ENCODE peak calls at places on chromosomes 3 and 15, in six cellular contexts. One of them, this sample, is unnamed.

GRCh38 chr15:33716025-33716424 is 252.3 kb upstream of the CHRM5 start:
- DNase-seq in HCT116: no peak
- DNase-seq in AG04450: no peak
- DNase-seq in foreskin fibroblast: no peak
- DNase-seq in cardiac fibroblast: no peak
- DNase-seq in Panc1: no peak
- DNase-seq in this sample: no peak

GRCh38 chr15:32840481-32841245 is 122.9 kb downstream of the GREM1 start:
- DNase-seq in AG04450: no peak
- DNase-seq in cardiac fibroblast: peak
- DNase-seq in HCT116: no peak
- DNase-seq in foreskin fibroblast: no peak
- DNase-seq in Panc1: no peak
- DNase-seq in this sample: no peak

GRCh38 chr15:100973351-100974034 is 54.3 kb downstream of the LRRK1 start:
- DNase-seq in Panc1: no peak
- DNase-seq in AG04450: no peak
- DNase-seq in foreskin fibroblast: no peak
- DNase-seq in HCT116: no peak
- DNase-seq in cardiac fibroblast: no peak
- DNase-seq in this sample: no peak

GRCh38 chr3:102737353-102737752 is 302.5 kb downstream of the ZPLD1 start:
- DNase-seq in cardiac fibroblast: no peak
- DNase-seq in HCT116: no peak
- DNase-seq in foreskin fibroblast: no peak
- DNase-seq in AG04450: no peak
- DNase-seq in Panc1: no peak
- DNase-seq in this sample: no peak

GRCh38 chr3:166697495-166697894 is 682.6 kb downstream of the ZBBX start:
- DNase-seq in cardiac fibroblast: no peak
- DNase-seq in HCT116: no peak
- DNase-seq in foreskin fibroblast: no peak
- DNase-seq in Panc1: no peak
- DNase-seq in AG04450: no peak
- DNase-seq in this sample: no peak

GRCh38 chr3:56928379-56929068 is 126.8 kb upstream of the ARHGEF3 start:
- DNase-seq in foreskin fibroblast: no peak
- DNase-seq in Panc1: no peak
- DNase-seq in AG04450: no peak
- DNase-seq in HCT116: no peak
- DNase-seq in cardiac fibroblast: peak
- DNase-seq in this sample: peak

GRCh38 chr3:122668930-122669730 is 11.5 kb upstream of the PARP14 start:
- DNase-seq in Panc1: no peak
- DNase-seq in cardiac fibroblast: peak
- DNase-seq in AG04450: peak
- DNase-seq in HCT116: peak
- DNase-seq in foreskin fibroblast: peak
- DNase-seq in this sample: no peak

GRCh38 chr3:16364963-16365362 is 100.0 kb downstream of the OXNAD1 start:
- DNase-seq in foreskin fibroblast: no peak
- DNase-seq in HCT116: no peak
- DNase-seq in cardiac fibroblast: no peak
- DNase-seq in Panc1: no peak
- DNase-seq in AG04450: no peak
- DNase-seq in this sample: no peak

GRCh38 chr3:121552379-121552778 is 6.6 kb upstream of the POLQ start:
- DNase-seq in Panc1: no peak
- DNase-seq in AG04450: no peak
- DNase-seq in cardiac fibroblast: no peak
- DNase-seq in foreskin fibroblast: no peak
- DNase-seq in HCT116: no peak
- DNase-seq in this sample: no peak

GRCh38 chr3:73804204-73804603 is 179.5 kb upstream of the PDZRN3 start:
- DNase-seq in HCT116: no peak
- DNase-seq in Panc1: no peak
- DNase-seq in cardiac fibroblast: no peak
- DNase-seq in AG04450: no peak
- DNase-seq in foreskin fibroblast: no peak
- DNase-seq in this sample: no peak

GRCh38 chr3:42194943-42195510 is 71.0 kb downstream of the CCK start:
- DNase-seq in Panc1: no peak
- DNase-seq in AG04450: no peak
- DNase-seq in foreskin fibroblast: no peak
- DNase-seq in HCT116: no peak
- DNase-seq in cardiac fibroblast: no peak
- DNase-seq in this sample: no peak

GRCh38 chr3:163785693-163786092 is 1292.6 kb downstream of the SI start:
- DNase-seq in foreskin fibroblast: no peak
- DNase-seq in AG04450: no peak
- DNase-seq in Panc1: peak
- DNase-seq in HCT116: peak
- DNase-seq in cardiac fibroblast: no peak
- DNase-seq in this sample: no peak

GRCh38 chr3:13098192-13098591 is 25.0 kb upstream of the IQSEC1 start:
- DNase-seq in cardiac fibroblast: no peak
- DNase-seq in AG04450: no peak
- DNase-seq in foreskin fibroblast: no peak
- DNase-seq in Panc1: no peak
- DNase-seq in HCT116: no peak
- DNase-seq in this sample: no peak

GRCh38 chr3:9779721-9780450 is 10.1 kb upstream of the CAMK1 start:
- DNase-seq in cardiac fibroblast: no peak
- DNase-seq in Panc1: no peak
- DNase-seq in AG04450: no peak
- DNase-seq in HCT116: no peak
- DNase-seq in foreskin fibroblast: no peak
- DNase-seq in this sample: no peak

GRCh38 chr15:31438601-31439265 is 112.1 kb downstream of the KLF13 start:
- DNase-seq in Panc1: no peak
- DNase-seq in AG04450: no peak
- DNase-seq in cardiac fibroblast: no peak
- DNase-seq in foreskin fibroblast: no peak
- DNase-seq in HCT116: no peak
- DNase-seq in this sample: no peak

GRCh38 chr3:99128740-99129505 is 227.4 kb upstream of the DCBLD2 start:
- DNase-seq in AG04450: peak
- DNase-seq in cardiac fibroblast: peak
- DNase-seq in foreskin fibroblast: peak
- DNase-seq in Panc1: no peak
- DNase-seq in HCT116: peak
- DNase-seq in this sample: peak

GRCh38 chr3:98772022-98772421 is 8.9 kb downstream of the ST3GAL6 start:
- DNase-seq in Panc1: no peak
- DNase-seq in cardiac fibroblast: no peak
- DNase-seq in HCT116: no peak
- DNase-seq in AG04450: no peak
- DNase-seq in foreskin fibroblast: no peak
- DNase-seq in this sample: no peak

GRCh38 chr3:4656059-4656458 is 162.9 kb downstream of the ITPR1 start:
- DNase-seq in AG04450: peak
- DNase-seq in Panc1: no peak
- DNase-seq in HCT116: peak
- DNase-seq in cardiac fibroblast: peak
- DNase-seq in foreskin fibroblast: peak
- DNase-seq in this sample: peak

GRCh38 chr3:187932530-187932929 is 187.3 kb upstream of the BCL6 start:
- DNase-seq in cardiac fibroblast: no peak
- DNase-seq in AG04450: no peak
- DNase-seq in foreskin fibroblast: no peak
- DNase-seq in Panc1: no peak
- DNase-seq in HCT116: no peak
- DNase-seq in this sample: no peak

GRCh38 chr3:170089862-170090600 is 52.2 kb downstream of the GPR160 start:
- DNase-seq in AG04450: no peak
- DNase-seq in HCT116: no peak
- DNase-seq in cardiac fibroblast: no peak
- DNase-seq in foreskin fibroblast: no peak
- DNase-seq in Panc1: no peak
- DNase-seq in this sample: no peak

GRCh38 chr3:67526246-67526645 is 128.2 kb downstream of the SUCLG2 start:
- DNase-seq in HCT116: no peak
- DNase-seq in cardiac fibroblast: peak
- DNase-seq in Panc1: no peak
- DNase-seq in AG04450: peak
- DNase-seq in foreskin fibroblast: peak
- DNase-seq in this sample: peak

GRCh38 chr15:92930061-92930460 is 29.9 kb downstream of the CHD2 start:
- DNase-seq in foreskin fibroblast: no peak
- DNase-seq in Panc1: no peak
- DNase-seq in cardiac fibroblast: no peak
- DNase-seq in HCT116: no peak
- DNase-seq in AG04450: no peak
- DNase-seq in this sample: no peak

GRCh38 chr15:40633178-40633577 is 39.1 kb downstream of the KNL1 start:
- DNase-seq in Panc1: no peak
- DNase-seq in AG04450: peak
- DNase-seq in HCT116: no peak
- DNase-seq in foreskin fibroblast: peak
- DNase-seq in cardiac fibroblast: peak
- DNase-seq in this sample: no peak

DNA sequence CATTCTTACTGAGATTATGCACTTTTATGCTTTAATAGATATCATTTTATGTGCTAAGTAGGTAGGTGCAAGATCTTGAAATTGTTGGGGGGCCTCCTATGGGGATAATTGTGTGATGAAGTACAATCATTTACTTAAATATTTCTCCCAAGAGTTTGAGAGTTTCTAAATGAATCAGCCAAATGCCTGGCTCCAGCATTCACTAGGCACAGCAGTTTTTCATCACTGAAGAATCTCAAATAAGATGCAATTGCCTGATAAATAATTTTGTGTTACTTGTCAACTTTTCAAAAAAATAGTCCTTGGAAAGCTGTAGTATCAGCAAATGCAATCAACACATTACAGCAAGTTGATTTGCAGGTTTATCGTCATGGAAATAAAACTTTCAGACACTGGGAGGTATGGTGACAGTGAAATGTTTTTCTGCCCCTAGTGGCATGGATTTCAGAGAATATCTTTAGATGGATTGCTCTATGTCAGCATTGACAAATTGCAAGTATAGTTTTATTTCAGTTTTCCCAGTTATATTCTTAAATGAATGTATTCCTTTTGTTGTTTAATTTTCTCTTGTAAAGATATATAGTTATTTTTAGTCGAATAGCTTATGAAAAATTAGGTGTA is 167.1 kb downstream of the NEK11 start:
- DNase-seq in foreskin fibroblast: no peak
- DNase-seq in HCT116: no peak
- DNase-seq in Panc1: no peak
- DNase-seq in AG04450: no peak
- DNase-seq in cardiac fibroblast: peak
- DNase-seq in this sample: no peak
- TF ChIP-seq CTCF in foreskin fibroblast: peak
- TF ChIP-seq CTCF in HCT116: peak
- TF ChIP-seq CTCF in Panc1: peak
- TF ChIP-seq CTCF in AG04450: no peak
- TF ChIP-seq CTCF in cardiac fibroblast: peak
- TF ChIP-seq CTCF in this sample: peak

GRCh38 chr15:90873998-90874605 is 5.7 kb downstream of the FURIN start:
- DNase-seq in HCT116: no peak
- DNase-seq in foreskin fibroblast: no peak
- DNase-seq in AG04450: no peak
- DNase-seq in Panc1: no peak
- DNase-seq in cardiac fibroblast: no peak
- DNase-seq in this sample: no peak

GRCh38 chr15:90871097-90871715 is 2.8 kb downstream of the FURIN start:
- DNase-seq in foreskin fibroblast: no peak
- DNase-seq in Panc1: no peak
- DNase-seq in cardiac fibroblast: peak
- DNase-seq in HCT116: no peak
- DNase-seq in AG04450: no peak
- DNase-seq in this sample: no peak

GRCh38 chr15:90873488-90873997 is 5.2 kb downstream of the FURIN start:
- DNase-seq in AG04450: no peak
- DNase-seq in foreskin fibroblast: no peak
- DNase-seq in cardiac fibroblast: no peak
- DNase-seq in HCT116: no peak
- DNase-seq in Panc1: no peak
- DNase-seq in this sample: no peak

GRCh38 chr15:90871716-90872480 is 3.5 kb downstream of the FURIN start:
- DNase-seq in cardiac fibroblast: no peak
- DNase-seq in AG04450: no peak
- DNase-seq in Panc1: no peak
- DNase-seq in HCT116: no peak
- DNase-seq in foreskin fibroblast: no peak
- DNase-seq in this sample: no peak

GRCh38 chr15:90872481-90873184 is 4.2 kb downstream of the FURIN start:
- DNase-seq in Panc1: no peak
- DNase-seq in AG04450: peak
- DNase-seq in foreskin fibroblast: peak
- DNase-seq in HCT116: no peak
- DNase-seq in cardiac fibroblast: peak
- DNase-seq in this sample: peak
- H3K4me3 ChIP-seq in Panc1: peak
- H3K4me3 ChIP-seq in AG04450: peak
- H3K4me3 ChIP-seq in foreskin fibroblast: peak
- H3K4me3 ChIP-seq in HCT116: peak
- H3K4me3 ChIP-seq in cardiac fibroblast: peak
- H3K4me3 ChIP-seq in this sample: peak

GRCh38 chr15:63531586-63531985 is 27.2 kb downstream of the USP3 start:
- DNase-seq in HCT116: no peak
- DNase-seq in foreskin fibroblast: no peak
- DNase-seq in cardiac fibroblast: no peak
- DNase-seq in Panc1: no peak
- DNase-seq in AG04450: no peak
- DNase-seq in this sample: no peak
- TF ChIP-seq CTCF in HCT116: peak
- TF ChIP-seq CTCF in foreskin fibroblast: no peak
- TF ChIP-seq CTCF in cardiac fibroblast: peak
- TF ChIP-seq CTCF in Panc1: peak
- TF ChIP-seq CTCF in AG04450: peak
- TF ChIP-seq CTCF in this sample: peak

GRCh38 chr15:50543556-50543955 is 2.9 kb downstream of the USP50 start:
- DNase-seq in HCT116: no peak
- DNase-seq in foreskin fibroblast: no peak
- DNase-seq in Panc1: no peak
- DNase-seq in cardiac fibroblast: peak
- DNase-seq in AG04450: no peak
- DNase-seq in this sample: no peak

GRCh38 chr15:50544368-50544767 is 2.1 kb downstream of the USP50 start:
- DNase-seq in cardiac fibroblast: no peak
- DNase-seq in HCT116: no peak
- DNase-seq in Panc1: no peak
- DNase-seq in AG04450: no peak
- DNase-seq in foreskin fibroblast: no peak
- DNase-seq in this sample: no peak

GRCh38 chr15:50546566-50546965 is at the start of gene USP50:
- DNase-seq in HCT116: no peak
- DNase-seq in cardiac fibroblast: no peak
- DNase-seq in AG04450: no peak
- DNase-seq in foreskin fibroblast: no peak
- DNase-seq in Panc1: no peak
- DNase-seq in this sample: no peak

GRCh38 chr15:50542051-50542450 is 4.4 kb downstream of the USP50 start:
- DNase-seq in AG04450: no peak
- DNase-seq in foreskin fibroblast: peak
- DNase-seq in Panc1: no peak
- DNase-seq in HCT116: no peak
- DNase-seq in cardiac fibroblast: peak
- DNase-seq in this sample: no peak
- H3K4me3 ChIP-seq in AG04450: no peak
- H3K4me3 ChIP-seq in foreskin fibroblast: peak
- H3K4me3 ChIP-seq in Panc1: no peak
- H3K4me3 ChIP-seq in HCT116: no peak
- H3K4me3 ChIP-seq in cardiac fibroblast: no peak
- H3K4me3 ChIP-seq in this sample: no peak